ENCODE peak calls at places on chromosomes 1 and 21, in four cellular contexts. I is WTC11, S is K562, L is HepG2. W is an unnamed sample.
A peak's percentile ranks its signal among the peaks of the same experiment; 100 is the strongest.

GRCh38 chr1:47618830-47619229 is 181.0 kb downstream of the FOXD2 start:
- DNase-seq in I (no peak), S (no peak), L (no peak), W (no peak)

GRCh38 chr1:109275706-109276345 is 7.1 kb downstream of the PSRC1 start:
- DNase-seq in I (no peak), S (peak; percentile 63), L (peak; percentile 48), W (no peak)

GRCh38 chr21:28485301-28486022 is 507.2 kb downstream of the LTN1 start:
- DNase-seq in I (no peak), S (no peak), L (no peak), W (no peak)

GRCh38 chr1:56972971-56973370 is 7.2 kb upstream of the C8B start:
- DNase-seq in I (no peak), S (no peak), L (no peak), W (no peak)

GRCh38 chr1:216612291-216612690 is 110.9 kb downstream of the ESRRG start:
- DNase-seq in I (no peak), S (no peak), L (no peak), W (no peak)

GRCh38 chr1:240683576-240683975 is 71.6 kb upstream of the GREM2 start:
- DNase-seq in I (no peak), S (no peak), L (no peak), W (no peak)

GRCh38 chr1:101290922-101291561 is 54.2 kb downstream of the S1PR1 start:
- DNase-seq in I (no peak), S (no peak), L (no peak), W (no peak)

GRCh38 chr1:66778969-66779368 is 22.1 kb downstream of the INSL5 start:
- DNase-seq in I (no peak), S (no peak), L (no peak), W (no peak)

GRCh38 chr1:39671793-39672550 is at the start of gene NT5C1A:
- DNase-seq in I (peak; percentile 48), S (peak; percentile 43), L (no peak), W (peak; percentile 66)

GRCh38 chr1:64282353-64282752 is 78.9 kb downstream of the UBE2U start:
- DNase-seq in I (no peak), S (no peak), L (no peak), W (no peak)

GRCh38 chr1:66267211-66267940 is 266.6 kb upstream of the SGIP1 start:
- DNase-seq in I (no peak), S (no peak), L (no peak), W (no peak)

GRCh38 chr1:166975361-166976129 is at the start of gene ILDR2:
- DNase-seq in I (peak; percentile 68), S (peak; percentile 70), L (no peak), W (peak; percentile 74)

GRCh38 chr1:40404670-40405462 is 31.3 kb downstream of the SMAP2 start:
- DNase-seq in I (no peak), S (peak; percentile 50), L (peak; percentile 60), W (peak; percentile 40)

GRCh38 chr1:30929135-30929889 is 20.8 kb upstream of the SDC3 start:
- DNase-seq in I (peak; percentile 65), S (peak; percentile 78), L (peak; percentile 68), W (peak; percentile 85)

GRCh38 chr1:9700340-9700739 is 48.8 kb downstream of the PIK3CD start:
- DNase-seq in I (no peak), S (no peak), L (no peak), W (no peak)

GRCh38 chr1:109777436-109777835 is 13.7 kb upstream of the EPS8L3 start:
- DNase-seq in I (peak; percentile 6), S (no peak), L (no peak), W (no peak)

GRCh38 chr1:70947864-70948263 is 99.8 kb downstream of the PTGER3 start:
- DNase-seq in I (no peak), S (no peak), L (no peak), W (no peak)

GRCh38 chr21:31108969-31109368 is 70.7 kb upstream of the KRTAP19-8 start:
- DNase-seq in I (no peak), S (no peak), L (no peak), W (no peak)

GRCh38 chr1:54135436-54136120 is 17.2 kb downstream of the CDCP2 start:
- DNase-seq in I (no peak), S (no peak), L (peak; percentile 38), W (no peak)

GRCh38 chr1:207205613-207206009 is 101.6 kb downstream of the C4BPA start:
- DNase-seq in I (no peak), S (no peak), L (no peak), W (no peak)

GRCh38 chr1:95007687-95008086 is 65.1 kb downstream of the ALG14 start:
- DNase-seq in I (no peak), S (no peak), L (no peak), W (no peak)

GRCh38 chr21:27277122-27277521 is 310.2 kb upstream of the ADAMTS5 start:
- DNase-seq in I (no peak), S (no peak), L (no peak), W (no peak)

GRCh38 chr21:42574234-42575027 is 60.8 kb downstream of the SLC37A1 start:
- DNase-seq in I (peak; percentile 14), S (peak; percentile 55), L (peak; percentile 33), W (no peak)

GRCh38 chr1:220908757-220909156 is 29.5 kb downstream of the HLX start:
- DNase-seq in I (no peak), S (peak; percentile 37), L (no peak), W (no peak)

DNA sequence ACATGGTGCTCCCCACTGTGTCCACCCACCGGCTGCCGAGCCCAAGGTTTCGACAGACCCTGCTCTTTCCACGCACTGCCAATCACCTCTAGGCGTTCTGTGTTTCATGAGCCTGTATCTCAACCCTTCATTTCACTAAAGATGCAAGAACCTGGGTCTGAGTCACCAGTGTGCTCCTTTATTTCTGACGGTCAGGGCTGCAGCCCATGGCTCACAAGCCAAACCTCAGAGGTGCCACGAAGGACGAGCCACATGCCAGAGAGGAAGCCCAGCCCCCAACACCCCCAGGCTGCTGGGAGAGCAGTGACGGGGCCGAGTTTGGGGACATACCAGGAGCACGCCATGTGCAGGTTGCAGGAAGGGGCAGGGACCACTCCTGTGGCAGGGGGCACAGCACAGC is 79.2 kb upstream of the ARHGEF16 start:
- DNase-seq in I (no peak), S (no peak), L (no peak), W (no peak)
- TF ChIP-seq ELF4 in I (no peak), S (no peak), L (no peak), W (no peak)

GRCh38 chr21:45828580-45829565 is 152.7 kb upstream of the COL6A1 start:
- DNase-seq in I (no peak), S (no peak), L (no peak), W (no peak)
- TF ChIP-seq ELF4 in I (no peak), S (no peak), L (no peak), W (no peak)

DNA sequence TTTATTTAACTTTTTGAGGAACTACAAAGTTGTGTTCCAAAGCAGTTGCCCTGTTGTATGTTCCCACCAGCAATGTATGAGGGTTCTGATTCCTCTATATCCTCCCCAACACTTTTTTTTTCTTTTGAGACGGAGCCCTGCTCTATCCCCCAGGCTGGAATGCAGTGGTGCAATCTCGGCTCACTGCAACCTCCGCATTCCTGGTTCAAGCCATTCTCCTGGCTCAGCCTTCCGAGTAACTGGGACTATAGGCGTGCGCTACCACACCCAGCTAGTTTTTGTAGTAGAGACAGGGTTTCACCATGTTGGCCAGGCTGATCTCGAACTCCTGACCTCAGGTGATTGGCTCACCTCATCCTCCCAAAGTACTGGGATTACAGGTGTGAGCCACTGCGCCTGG is 60.4 kb upstream of the ENAH start:
- DNase-seq in I (no peak), S (no peak), L (peak; percentile 18), W (no peak)
- TF ChIP-seq ELF4 in I (no peak), S (no peak), L (no peak), W (no peak)

DNA sequence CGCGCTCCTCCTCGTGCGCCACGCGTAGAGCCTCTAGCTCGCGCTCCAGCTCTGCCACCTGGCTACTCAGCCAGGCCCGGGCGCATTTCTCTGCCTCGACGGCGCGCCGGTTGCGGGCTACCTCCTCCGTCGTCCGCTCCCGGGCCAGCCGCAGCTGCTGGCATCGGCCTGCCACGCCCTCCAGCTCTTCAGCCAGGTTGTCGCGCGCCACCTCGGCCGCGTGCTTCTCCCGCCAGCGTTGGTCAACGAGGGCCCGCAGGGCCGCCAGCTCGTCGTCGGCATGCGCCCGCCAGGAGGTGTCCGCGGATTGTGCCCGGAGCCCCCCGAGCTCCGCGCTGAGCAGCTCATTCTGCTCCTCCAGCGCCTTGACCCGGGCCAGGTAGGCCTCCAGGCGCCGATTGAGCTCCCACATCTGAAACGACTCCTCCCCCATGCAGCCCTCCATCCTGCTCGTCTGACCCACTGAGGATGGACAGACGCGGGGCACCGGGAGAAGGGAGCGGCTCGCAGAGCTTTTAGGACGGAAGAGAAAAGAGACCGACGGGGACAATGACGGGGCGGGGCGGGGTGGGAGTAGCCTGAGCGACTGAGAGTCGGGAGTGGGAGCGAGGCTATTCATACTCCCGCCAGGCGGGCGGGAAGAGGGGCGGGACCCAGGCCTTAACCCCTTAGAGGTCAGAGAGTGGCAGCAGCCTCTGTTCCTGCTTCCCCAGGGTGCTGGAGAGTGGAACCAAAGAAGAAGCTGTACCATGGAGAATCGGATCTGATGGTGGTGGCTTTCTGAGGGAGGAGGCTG is at the start of gene NES:
- DNase-seq in I (peak; percentile 87), S (peak; percentile 89), L (peak; percentile 75), W (peak; percentile 83)
- TF ChIP-seq ELF4 in I (no peak), S (no peak), L (no peak), W (no peak)

DNA sequence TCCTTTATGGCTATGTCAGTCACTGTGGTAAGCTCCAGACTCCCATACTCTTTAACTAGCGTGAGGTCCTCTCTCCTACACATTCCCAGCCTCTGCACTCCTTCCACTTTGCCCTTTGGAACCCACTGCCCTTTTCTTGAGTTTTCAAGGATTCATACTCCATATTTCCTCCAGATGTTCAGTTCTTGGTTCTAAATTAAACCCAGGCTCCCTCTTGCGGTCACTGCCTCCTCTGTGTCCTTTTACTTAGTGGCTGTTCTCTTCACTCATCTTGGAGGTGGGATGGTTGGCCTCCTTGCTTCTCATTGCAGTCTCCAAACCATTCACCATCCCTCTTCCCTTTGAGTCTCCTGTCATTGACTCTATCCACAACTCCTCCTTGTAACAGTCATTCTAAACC is 208.1 kb downstream of the TGFB2 start:
- DNase-seq in I (no peak), S (peak; percentile 28), L (no peak), W (peak; percentile 17)
- TF ChIP-seq ELF4 in I (no peak), S (no peak), L (no peak), W (no peak)

GRCh38 chr1:212722270-212722945 is 22.8 kb upstream of the BATF3 start:
- DNase-seq in I (no peak), S (no peak), L (no peak), W (no peak)
- TF ChIP-seq ELF4 in I (no peak), S (no peak), L (no peak), W (no peak)

GRCh38 chr1:25565626-25566025 is 22.2 kb downstream of the LDLRAP1 start:
- DNase-seq in I (no peak), S (no peak), L (no peak), W (no peak)
- TF ChIP-seq ELF4 in I (no peak), S (no peak), L (no peak), W (no peak)

DNA sequence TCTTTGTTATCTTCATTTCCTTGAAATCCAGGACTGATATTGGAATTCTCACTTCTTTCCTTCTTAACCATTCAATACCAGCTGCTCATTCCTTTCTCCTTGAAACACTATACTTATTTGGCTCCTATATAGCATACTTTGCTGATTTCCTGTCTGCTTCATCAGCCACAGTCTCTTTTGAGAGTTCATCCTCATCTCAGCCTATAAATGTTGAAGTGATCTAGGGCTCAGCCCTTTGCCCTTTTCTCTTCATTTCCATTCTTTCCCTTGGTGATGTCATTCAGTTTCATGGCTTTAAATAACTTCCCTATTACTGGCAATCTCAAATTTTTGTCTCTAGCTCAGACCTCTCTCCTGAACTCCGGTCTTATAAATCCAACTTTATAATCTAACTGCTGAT is 24.1 kb upstream of the RABGAP1L start:
- DNase-seq in I (no peak), S (no peak), L (no peak), W (no peak)
- TF ChIP-seq ELF4 in I (no peak), S (no peak), L (no peak), W (no peak)

GRCh38 chr1:21839337-21840037 is 27.4 kb downstream of the LDLRAD2 start:
- DNase-seq in I (no peak), S (no peak), L (no peak), W (no peak)
- TF ChIP-seq ELF4 in I (no peak), S (no peak), L (no peak), W (no peak)

W was measured in HEK293T.